ENCODE peak calls at places on chromosome 14, in eight cellular contexts. B is HL-60, C is GM23338, G is A549, T is HCT116, M is SK-N-SH, W is GM12878, Z is K562. I is an unnamed sample.

GRCh38 chr14:69261761-69262331 is 1.9 kb downstream of the GALNT16 start:
- DNase-seq in B (no peak), C (peak; percentile 39), G (no peak), T (no peak), M (peak; percentile 36), W (no peak), Z (no peak), I (no peak)

GRCh38 chr14:75068294-75069020 is 984 bp upstream of the ZC2HC1C start:
- DNase-seq in B (no peak), C (peak; percentile 40), G (no peak), T (no peak), M (peak; percentile 29), W (no peak), Z (no peak), I (no peak)

GRCh38 chr14:90607141-90607540 is 209.1 kb downstream of the TTC7B start:
- DNase-seq in B (no peak), C (no peak), G (no peak), T (no peak), M (no peak), W (no peak), Z (no peak), I (no peak)

GRCh38 chr14:68675233-68675577 is 117.7 kb downstream of the ZFP36L1 start:
- DNase-seq in B (no peak), C (no peak), G (no peak), T (no peak), M (no peak), W (no peak), Z (no peak), I (no peak)

GRCh38 chr14:88142990-88143389 is 138.1 kb downstream of the GPR65 start:
- DNase-seq in B (no peak), C (no peak), G (no peak), T (no peak), M (no peak), W (no peak), Z (no peak), I (no peak)

GRCh38 chr14:77031680-77032482 is 3.4 kb upstream of the IRF2BPL start:
- DNase-seq in B (no peak), C (no peak), G (no peak), T (no peak), M (no peak), W (no peak), Z (no peak), I (no peak)

GRCh38 chr14:61891251-61891650 is 129.0 kb downstream of the SNAPC1 start:
- DNase-seq in B (no peak), C (peak; percentile 15), G (no peak), T (no peak), M (no peak), W (no peak), Z (no peak), I (no peak)

GRCh38 chr14:88289214-88289613 is 33.9 kb downstream of the KCNK10 start:
- DNase-seq in B (no peak), C (no peak), G (no peak), T (peak; percentile 1), M (no peak), W (no peak), Z (no peak), I (no peak)

GRCh38 chr14:22824711-22825359 is 4.9 kb upstream of the MRPL52 start:
- DNase-seq in B (no peak), C (no peak), G (peak; percentile 61), T (peak; percentile 53), M (no peak), W (no peak), Z (peak; percentile 75), I (no peak)

GRCh38 chr14:33737446-33737845 is 213.4 kb downstream of the EGLN3 start:
- DNase-seq in B (no peak), C (no peak), G (no peak), T (no peak), M (no peak), W (no peak), Z (no peak), I (no peak)

GRCh38 chr14:67429651-67430205 is 17.8 kb upstream of the PLEK2 start:
- DNase-seq in B (no peak), C (no peak), G (no peak), T (no peak), M (no peak), W (no peak), Z (no peak), I (no peak)

GRCh38 chr14:55043528-55043927 is 7.9 kb upstream of the MAPK1IP1L start:
- DNase-seq in B (no peak), C (no peak), G (no peak), T (no peak), M (no peak), W (no peak), Z (no peak), I (no peak)

GRCh38 chr14:91872517-91873470 is 5.5 kb upstream of the TC2N start:
- DNase-seq in B (no peak), C (no peak), G (peak; percentile 37), T (no peak), M (no peak), W (no peak), Z (no peak), I (no peak)

GRCh38 chr14:74501135-74501614 is 7.6 kb downstream of the ISCA2 start:
- DNase-seq in B (no peak), C (peak; percentile 93), G (peak; percentile 49), T (no peak), M (peak; percentile 87), W (no peak), Z (peak; percentile 27), I (no peak)

GRCh38 chr14:92417759-92418158 is 94.8 kb downstream of the SLC24A4 start:
- DNase-seq in B (peak; percentile 94), C (no peak), G (no peak), T (no peak), M (no peak), W (no peak), Z (no peak), I (no peak)

GRCh38 chr14:91545946-91546716 is 36.0 kb upstream of the PPP4R3A start:
- DNase-seq in B (no peak), C (peak; percentile 5), G (no peak), T (no peak), M (no peak), W (no peak), Z (no peak), I (no peak)

GRCh38 chr14:79281244-79282199 is 929.8 kb downstream of the DIO2 start:
- DNase-seq in B (no peak), C (peak; percentile 41), G (no peak), T (no peak), M (no peak), W (no peak), Z (no peak), I (no peak)

GRCh38 chr14:34059037-34059924 is 108.4 kb upstream of the EGLN3 start:
- DNase-seq in B (no peak), C (no peak), G (no peak), T (no peak), M (no peak), W (no peak), Z (peak; percentile 40), I (no peak)

GRCh38 chr14:75198291-75198933 is 22.0 kb upstream of the TMED10 start:
- DNase-seq in B (no peak), C (no peak), G (no peak), T (no peak), M (peak; percentile 42), W (no peak), Z (no peak), I (no peak)

GRCh38 chr14:104135904-104136471 is 2.4 kb upstream of the KIF26A start:
- DNase-seq in B (no peak), C (no peak), G (no peak), T (no peak), M (peak; percentile 90), W (no peak), Z (no peak), I (no peak)
- TF ChIP-seq REST in B (no peak), C (no peak), G (no peak), T (no peak), M (no peak), W (no peak), Z (no peak), I (no peak)

DNA sequence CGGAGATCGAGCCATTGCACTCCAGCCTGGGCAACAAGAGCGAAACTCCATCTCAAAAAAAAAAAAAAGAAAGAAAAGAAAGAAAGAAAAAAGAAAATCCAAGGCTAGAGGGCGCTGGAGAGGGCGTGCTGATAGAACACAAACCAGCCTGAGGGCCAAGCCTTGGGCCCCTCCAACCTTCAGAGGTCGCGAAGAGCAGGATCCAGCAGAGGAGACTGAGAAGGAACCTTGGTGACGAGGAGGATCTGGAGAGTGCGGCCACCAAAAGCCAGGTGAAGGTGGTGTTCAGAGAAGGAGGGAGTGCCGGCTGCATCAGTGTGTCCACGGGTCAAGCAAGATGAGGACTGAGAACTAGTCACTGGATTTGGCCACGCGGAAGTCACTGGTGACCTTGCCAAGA is 4.1 kb upstream of the DYNC1H1 start:
- DNase-seq in B (no peak), C (peak; percentile 77), G (no peak), T (no peak), M (no peak), W (no peak), Z (peak; percentile 30), I (no peak)
- TF ChIP-seq CTCF in B (no peak), C (peak; percentile 61), G (peak; percentile 54), T (peak; percentile 52), M (peak; percentile 75), W (peak; percentile 30), Z (peak; percentile 59), I (peak; percentile 74)

DNA sequence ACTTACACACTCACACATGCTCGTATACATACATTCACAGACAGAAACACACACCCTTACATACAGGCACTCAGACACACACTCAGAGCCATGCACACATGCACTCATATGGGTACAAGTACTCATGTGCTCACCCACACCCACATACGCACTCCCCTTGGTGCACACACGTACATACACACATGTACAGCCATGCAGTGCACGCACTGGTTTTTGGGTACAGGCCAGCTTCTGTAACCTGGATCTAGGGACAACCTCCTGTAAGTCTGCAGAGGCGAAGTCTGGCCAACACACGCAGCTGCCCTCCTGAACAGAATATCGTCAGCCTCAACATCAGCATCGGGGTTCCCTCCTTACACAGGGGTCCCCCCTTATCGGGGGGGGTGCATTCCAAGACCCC is 221.3 kb upstream of the RTL1 start:
- DNase-seq in B (no peak), C (no peak), G (no peak), T (no peak), M (no peak), W (no peak), Z (no peak), I (no peak)
- TF ChIP-seq REST in B (no peak), C (no peak), G (no peak), T (no peak), M (no peak), W (no peak), Z (no peak), I (no peak)

DNA sequence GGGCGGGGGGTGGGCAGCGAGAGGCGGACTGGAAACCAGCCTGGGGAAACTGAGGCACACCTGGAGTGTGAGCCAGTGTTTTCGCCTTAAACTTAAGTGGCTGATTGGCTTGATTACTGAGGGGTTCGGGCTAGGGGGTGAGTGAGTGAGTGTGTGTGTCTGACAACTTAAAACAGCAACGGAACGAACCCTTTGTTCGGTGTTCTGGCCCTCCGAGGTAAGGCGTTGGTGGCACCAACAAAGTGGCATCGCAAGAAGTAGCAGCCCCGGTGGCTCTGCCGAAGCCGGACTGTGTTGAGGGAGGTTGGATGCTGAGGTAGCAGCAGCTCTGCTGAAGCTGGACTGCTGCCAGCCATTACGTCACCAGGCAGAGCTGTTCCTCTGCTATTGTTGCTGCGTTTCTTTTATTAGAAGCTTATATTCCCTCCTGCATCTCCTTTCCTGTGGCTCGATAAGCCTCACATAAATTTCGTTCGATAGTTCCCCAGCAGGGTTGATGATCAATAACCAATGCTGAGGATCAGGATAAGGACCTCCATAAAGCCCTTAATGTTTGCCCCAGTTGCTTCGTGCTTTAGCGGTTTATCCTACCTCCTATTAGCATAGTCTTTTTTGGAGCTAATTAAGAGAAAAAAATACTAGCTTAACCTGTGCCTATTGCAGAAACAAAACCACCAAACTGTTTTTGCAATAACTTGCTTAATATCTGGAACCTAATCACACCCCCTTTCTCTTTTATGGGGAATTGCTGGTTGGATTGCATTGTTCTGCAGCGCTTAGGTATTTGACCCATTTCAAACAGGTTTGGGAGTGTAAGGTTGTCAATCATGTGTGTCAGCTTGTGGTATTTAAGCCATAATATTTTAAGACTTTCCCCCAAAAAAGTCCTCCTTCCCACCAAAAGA is 1.3 kb downstream of the GPR137C start:
- DNase-seq in B (peak; percentile 57), C (peak; percentile 50), G (no peak), T (peak; percentile 52), M (peak; percentile 67), W (peak; percentile 28), Z (peak; percentile 41), I (no peak)
- TF ChIP-seq CTCF in B (no peak), C (no peak), G (no peak), T (no peak), M (peak; percentile 12), W (no peak), Z (no peak), I (no peak)

I was measured in Panc1.